ENCODE peak calls at places on chromosomes 13 and 19, in seven cellular contexts. J, X, A, K, P, F and H are unnamed samples.

GRCh38 chr13:64339373-64340063 is 2890.6 kb downstream of the PCDH9 start:
- DNase-seq in J (no peak), X (no peak), A (no peak), K (no peak), P (no peak), F (no peak), H (no peak)

GRCh38 chr13:43006893-43007631 is 15.0 kb upstream of the EPSTI1 start:
- DNase-seq in J (no peak), X (no peak), A (no peak), K (no peak), P (no peak), F (no peak), H (peak; percentile 6)

GRCh38 chr19:28443361-28443760 is 769.6 kb downstream of the UQCRFS1 start:
- DNase-seq in J (no peak), X (no peak), A (no peak), K (no peak), P (no peak), F (no peak), H (peak; percentile 21)

GRCh38 chr19:31875550-31875949 is 469.9 kb upstream of the ZNF507 start:
- DNase-seq in J (no peak), X (no peak), A (no peak), K (no peak), P (no peak), F (no peak), H (no peak)

GRCh38 chr13:44819245-44819644 is 170.0 kb downstream of the NUFIP1 start:
- DNase-seq in J (no peak), X (no peak), A (no peak), K (no peak), P (no peak), F (no peak), H (no peak)

GRCh38 chr13:57988276-57988675 is 356.7 kb downstream of the PCDH17 start:
- DNase-seq in J (no peak), X (no peak), A (no peak), K (no peak), P (no peak), F (no peak), H (no peak)

GRCh38 chr13:95623141-95623540 is 21.4 kb downstream of the DZIP1 start:
- DNase-seq in J (no peak), X (no peak), A (no peak), K (no peak), P (no peak), F (no peak), H (no peak)

GRCh38 chr19:14139944-14140343 is 3.6 kb upstream of the ASF1B start:
- DNase-seq in J (no peak), X (no peak), A (no peak), K (no peak), P (no peak), F (no peak), H (peak; percentile 77)

GRCh38 chr19:13006431-13007281 is 11.4 kb downstream of the NFIX start:
- DNase-seq in J (no peak), X (no peak), A (no peak), K (no peak), P (no peak), F (no peak), H (no peak)

GRCh38 chr19:50817941-50818858 is 5.4 kb downstream of the KLK1 start:
- DNase-seq in J (peak; percentile 73), X (peak; percentile 73), A (peak; percentile 23), K (peak; percentile 27), P (peak; percentile 68), F (no peak), H (peak; percentile 92)

GRCh38 chr19:16739546-16739945 is 19.9 kb downstream of the NWD1 start:
- DNase-seq in J (no peak), X (no peak), A (no peak), K (no peak), P (peak; percentile 42), F (no peak), H (peak; percentile 59)

GRCh38 chr19:7748756-7749155 is 1.4 kb upstream of the CD209 start:
- DNase-seq in J (no peak), X (no peak), A (no peak), K (no peak), P (no peak), F (no peak), H (no peak)

GRCh38 chr19:18771328-18772242 is 19.5 kb downstream of the COMP start:
- DNase-seq in J (no peak), X (no peak), A (no peak), K (no peak), P (no peak), F (no peak), H (peak; percentile 66)

GRCh38 chr13:71685072-71685471 is 181.9 kb downstream of the DACH1 start:
- DNase-seq in J (no peak), X (no peak), A (no peak), K (no peak), P (no peak), F (no peak), H (peak; percentile 65)

GRCh38 chr13:32881074-32881791 is 135.0 kb upstream of the KL start:
- DNase-seq in J (no peak), X (no peak), A (no peak), K (no peak), P (no peak), F (no peak), H (no peak)

GRCh38 chr19:10286803-10287737 is at the start of gene ICAM4:
- DNase-seq in J (peak; percentile 89), X (no peak), A (no peak), K (no peak), P (no peak), F (no peak), H (peak; percentile 78)

GRCh38 chr19:18861917-18862316 is 30.2 kb downstream of the UPF1 start:
- DNase-seq in J (no peak), X (no peak), A (no peak), K (no peak), P (no peak), F (no peak), H (no peak)